ENCODE peak calls at places on chromosome 9, in five cellular contexts. D, S, E, X and U are unnamed samples.

GRCh38 chr9:127779136-127779981 is 893 bp upstream of the SH2D3C start:
- DNase-seq in E (no peak), D (no peak), S (no peak), X (no peak), U (no peak)

GRCh38 chr9:98972641-98973545 is 29.2 kb downstream of the COL15A1 start:
- DNase-seq in D (no peak), S (no peak), E (no peak), X (no peak), U (no peak)

GRCh38 chr9:135471751-135472640 is 7.6 kb upstream of the PPP1R26 start:
- DNase-seq in D (no peak), X (no peak), E (no peak), S (peak), U (no peak)

GRCh38 chr9:134614256-134614655 is 27.3 kb upstream of the COL5A1 start:
- DNase-seq in S (no peak), D (no peak), E (no peak), X (no peak), U (no peak)

GRCh38 chr9:113775714-113776113 is 100.4 kb upstream of the ZNF618 start:
- DNase-seq in S (no peak), E (no peak), X (no peak), D (no peak), U (no peak)

GRCh38 chr9:127545196-127546124 is 66.6 kb upstream of the STXBP1 start:
- DNase-seq in E (peak), X (peak), D (peak), S (no peak), U (no peak)

GRCh38 chr9:89154651-89155336 is 23.8 kb downstream of the SHC3 start:
- DNase-seq in S (no peak), X (peak), E (peak), D (no peak), U (peak)

GRCh38 chr9:130137870-130138653 is 34.1 kb upstream of the NCS1 start:
- DNase-seq in D (no peak), S (peak), E (no peak), X (peak), U (no peak)

GRCh38 chr9:99811598-99812383 is 9.9 kb upstream of the NR4A3 start:
- DNase-seq in X (no peak), E (no peak), S (no peak), D (no peak), U (no peak)

GRCh38 chr9:86202338-86202882 is 57.0 kb downstream of the C9orf153 start:
- DNase-seq in E (peak), S (peak), D (peak), X (peak), U (peak)

GRCh38 chr9:10130061-10130675 is 482.6 kb downstream of the PTPRD start:
- DNase-seq in E (no peak), S (no peak), D (no peak), X (no peak), U (no peak)

GRCh38 chr9:33791117-33791516 is 4.2 kb upstream of the PRSS3 start:
- DNase-seq in X (peak), D (no peak), E (no peak), S (no peak), U (peak)

GRCh38 chr9:119268985-119269384 is 100.2 kb downstream of the BRINP1 start:
- DNase-seq in X (peak), D (no peak), S (no peak), E (no peak), U (no peak)

GRCh38 chr9:5951686-5952211 is 61.1 kb downstream of the MLANA start:
- DNase-seq in E (peak), D (no peak), S (no peak), X (peak), U (no peak)

GRCh38 chr9:117678882-117679281 is 25.3 kb upstream of the TLR4 start:
- DNase-seq in D (no peak), E (peak), S (no peak), X (peak), U (no peak)

GRCh38 chr9:69120380-69121154 is 53.5 kb upstream of the TJP2 start:
- DNase-seq in D (peak), X (peak), E (peak), S (peak), U (no peak)

GRCh38 chr9:136231478-136232297 is 13.9 kb downstream of the QSOX2 start:
- DNase-seq in E (no peak), S (no peak), X (no peak), D (no peak), U (no peak)

GRCh38 chr9:135152608-135153337 is 65.3 kb downstream of the OLFM1 start:
- DNase-seq in X (no peak), D (peak), S (peak), E (no peak), U (peak)

GRCh38 chr9:95749493-95749892 is 126.0 kb upstream of the ERCC6L2 start:
- DNase-seq in D (no peak), S (no peak), X (no peak), E (no peak), U (no peak)

GRCh38 chr9:69572611-69573010 is 99.6 kb downstream of the APBA1 start:
- DNase-seq in D (no peak), X (peak), E (no peak), S (no peak), U (no peak)

GRCh38 chr9:112858625-112859147 is 32.0 kb downstream of the SLC46A2 start:
- DNase-seq in E (no peak), D (no peak), S (no peak), X (peak), U (no peak)

GRCh38 chr9:70222354-70222753 is 36.4 kb upstream of the SMC5 start:
- DNase-seq in X (no peak), D (no peak), E (no peak), S (no peak), U (no peak)

GRCh38 chr9:109963079-109963478 is 183.1 kb downstream of the PALM2AKAP2 start:
- DNase-seq in X (no peak), S (no peak), D (no peak), E (no peak), U (no peak)

GRCh38 chr9:1954238-1954637 is 60.9 kb upstream of the SMARCA2 start:
- DNase-seq in E (no peak), S (no peak), X (no peak), D (no peak), U (no peak)
- H3K4me3 ChIP-seq in E (no peak), S (no peak), X (no peak), D (no peak), U (no peak)

DNA sequence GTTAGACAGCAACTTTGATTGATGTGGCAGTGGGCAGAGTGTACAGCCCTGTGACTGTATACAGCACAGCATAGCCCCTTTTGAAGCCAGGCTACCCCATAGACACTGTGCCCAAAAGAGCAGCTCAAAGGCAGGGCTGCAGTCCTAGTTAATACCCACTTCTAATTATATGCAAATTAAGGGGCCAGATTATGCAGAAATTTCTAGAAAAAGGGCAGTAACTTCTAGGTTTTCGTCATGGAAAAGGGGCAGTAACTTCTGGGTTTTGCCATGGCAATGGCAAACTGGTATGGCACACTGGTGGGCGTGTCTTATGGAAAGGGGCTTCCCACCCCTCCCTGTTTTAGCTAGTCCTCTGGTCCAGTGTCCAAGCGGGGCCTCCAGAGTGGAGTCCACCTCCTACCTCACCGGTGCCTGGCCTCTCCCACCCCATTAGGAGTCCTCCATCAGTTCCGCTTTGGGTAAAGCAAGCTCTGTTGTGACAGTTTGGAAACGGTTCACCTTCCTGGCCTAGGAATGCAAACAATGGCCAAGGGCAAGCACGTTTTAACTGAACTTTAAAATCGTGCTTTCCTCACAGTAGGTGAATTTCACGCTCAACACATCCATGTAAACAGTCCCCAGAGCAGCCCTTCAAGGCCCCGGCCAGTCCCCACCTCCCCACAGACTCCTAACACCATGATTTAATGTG is 5.6 kb downstream of the ADAMTS13 start:
- DNase-seq in S (peak), X (no peak), E (no peak), D (peak), U (no peak)
- TF ChIP-seq EZH2 in S (no peak), X (no peak), E (no peak), D (no peak), U (no peak)

GRCh38 chr9:126514037-126514821 is 99.5 kb upstream of the LMX1B start:
- DNase-seq in E (no peak), S (peak), X (peak), D (no peak), U (peak)
- TF ChIP-seq CTCF in E (no peak), S (peak), X (peak), D (no peak), U (peak)

DNA sequence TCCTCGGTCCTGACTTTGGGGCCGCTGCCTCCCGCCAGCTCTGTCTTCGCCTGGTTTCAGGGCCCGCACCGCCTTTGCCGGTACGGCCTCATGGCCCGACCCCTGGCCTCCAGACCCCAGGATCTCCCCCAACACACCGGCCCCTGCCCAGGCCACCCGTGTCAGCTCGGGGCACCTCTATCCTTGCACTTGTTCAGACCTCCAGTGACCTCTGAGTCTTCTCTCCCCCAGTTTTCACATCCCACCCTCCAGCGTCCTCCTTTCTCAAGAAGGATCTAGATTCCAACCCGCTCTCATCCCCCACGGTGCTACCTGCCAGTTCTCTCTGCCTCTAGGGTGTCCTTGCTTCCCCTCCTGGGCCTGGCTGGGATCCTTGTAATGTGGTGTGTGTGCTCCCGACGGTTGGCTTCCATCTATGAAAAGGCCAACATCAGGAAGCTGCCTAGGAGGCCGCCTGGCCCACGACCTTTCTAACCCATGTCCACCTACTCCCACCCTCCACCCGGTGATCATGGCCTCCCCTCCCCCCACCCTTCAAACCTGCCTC is 61.1 kb downstream of the SPATA31C2 start:
- DNase-seq in E (no peak), S (peak), X (peak), D (no peak), U (no peak)
- H3K4me3 ChIP-seq in E (peak), S (peak), X (no peak), D (peak), U (peak)

GRCh38 chr9:72150172-72150571 is 932 bp downstream of the GDA start:
- DNase-seq in D (no peak), X (no peak), E (no peak), S (no peak), U (no peak)

GRCh38 chr9:72151099-72151498 is 1.9 kb downstream of the GDA start:
- DNase-seq in E (peak), D (no peak), S (no peak), X (no peak), U (no peak)

GRCh38 chr9:72147676-72148075 is 1.6 kb upstream of the GDA start:
- DNase-seq in S (no peak), E (no peak), D (no peak), X (no peak), U (no peak)

GRCh38 chr9:72150653-72151052 is 1.4 kb downstream of the GDA start:
- DNase-seq in S (no peak), D (no peak), E (peak), X (no peak), U (no peak)

GRCh38 chr9:72149231-72149975 is at the start of gene GDA:
- DNase-seq in E (peak), X (peak), S (peak), D (no peak), U (no peak)
- TF ChIP-seq EZH2 in E (no peak), X (peak), S (peak), D (no peak), U (peak)

GRCh38 chr9:4243113-4243512 is 56.8 kb downstream of the GLIS3 start:
- DNase-seq in D (no peak), S (no peak), E (no peak), X (no peak), U (no peak)
- TF ChIP-seq CTCF in D (no peak), S (no peak), E (no peak), X (no peak), U (no peak)